ENCODE peak calls at places on chromosomes 13 and 19, in seven cellular contexts. G is activated naive CD8-positive, alpha-beta T cell treated with anti-CD3 and anti-CD28 coated beads, Interleukin-2, amount 50 U/mL, for 24 hours; M is HCT116; Y is aorta; W is left lung; R is activated CD8-positive, alpha-beta memory T cell treated with anti-CD3 and anti-CD28 coated beads, Interleukin-2, amount 10 ng/mL, durations not matched to agents 7 days and 5 days; F is activated T-cell treated with anti-CD3 and anti-CD28 coated beads, Interleukin-2, amount 50 U/mL, for 4 hours. O is an unnamed sample.

GRCh38 chr19:32627714-32628253 is 46.8 kb downstream of the PDCD5 start:
- ATAC-seq in Y (no peak), R (no peak), W (no peak), F (no peak), M (no peak), G (no peak), O (no peak)

GRCh38 chr19:53285087-53285486 is 17.6 kb upstream of the VN1R4 start:
- ATAC-seq in M (no peak), Y (no peak), W (no peak), R (no peak), G (no peak), F (no peak), O (no peak)

GRCh38 chr19:44725251-44725650 is 23.3 kb upstream of the BCL3 start:
- ATAC-seq in Y (peak), W (peak), G (no peak), F (no peak), M (peak), R (no peak), O (no peak)

GRCh38 chr19:15280915-15281683 is 48.9 kb upstream of the EPHX3 start:
- ATAC-seq in W (peak), R (no peak), M (no peak), G (no peak), Y (peak), F (no peak), O (peak)

GRCh38 chr19:14718522-14719113 is 28.8 kb downstream of the ZNF333 start:
- ATAC-seq in Y (no peak), W (no peak), M (no peak), R (no peak), F (no peak), G (no peak), O (no peak)

GRCh38 chr13:66623129-66623528 is 607.0 kb downstream of the PCDH9 start:
- ATAC-seq in Y (no peak), G (no peak), F (no peak), W (no peak), R (no peak), M (no peak), O (no peak)

GRCh38 chr13:31150315-31150985 is 11.3 kb downstream of the HSPH1 start:
- ATAC-seq in M (no peak), Y (no peak), F (no peak), G (no peak), W (peak), R (no peak), O (no peak)

GRCh38 chr19:35618857-35619256 is 6.3 kb downstream of the HAUS5 start:
- ATAC-seq in R (no peak), W (no peak), Y (no peak), G (no peak), M (peak), F (no peak), O (no peak)

GRCh38 chr13:43662976-43663375 is 123.8 kb downstream of the ENOX1 start:
- ATAC-seq in F (no peak), R (no peak), W (no peak), G (no peak), Y (no peak), M (no peak), O (no peak)

GRCh38 chr19:12969292-12969988 is at the start of gene DAND5:
- ATAC-seq in F (no peak), W (no peak), G (no peak), M (no peak), Y (no peak), R (no peak), O (no peak)

GRCh38 chr13:50006426-50007135 is 8.7 kb upstream of the KCNRG start:
- ATAC-seq in M (no peak), F (no peak), R (no peak), Y (no peak), W (no peak), G (no peak), O (no peak)

GRCh38 chr19:50794074-50794777 is 4.0 kb downstream of the ACP4 start:
- ATAC-seq in F (peak), R (peak), M (peak), Y (no peak), W (no peak), G (peak), O (no peak)

GRCh38 chr19:56736571-56736970 is 65.0 kb upstream of the ZNF835 start:
- ATAC-seq in M (no peak), W (no peak), F (no peak), R (no peak), G (no peak), Y (no peak), O (no peak)

GRCh38 chr19:33906578-33907335 is 110.1 kb downstream of the KCTD15 start:
- ATAC-seq in Y (peak), M (no peak), W (peak), R (no peak), G (no peak), F (no peak), O (peak)

GRCh38 chr13:44181938-44182337 is 191.7 kb upstream of the SERP2 start:
- ATAC-seq in Y (no peak), R (no peak), W (no peak), G (no peak), M (no peak), F (no peak), O (no peak)

GRCh38 chr19:46159893-46160775 is 12.1 kb downstream of the IGFL2 start:
- ATAC-seq in Y (no peak), G (no peak), W (peak), M (no peak), R (no peak), F (no peak), O (no peak)

GRCh38 chr13:93413972-93414717 is 187.5 kb downstream of the GPC6 start:
- ATAC-seq in M (no peak), G (no peak), F (no peak), W (no peak), R (no peak), Y (no peak), O (peak)

GRCh38 chr13:50452761-50453160 is 390.7 kb downstream of the DLEU7 start:
- ATAC-seq in R (no peak), F (no peak), Y (no peak), W (no peak), G (no peak), M (no peak), O (no peak)

GRCh38 chr13:34547929-34548328 is 394.1 kb upstream of the NBEA start:
- ATAC-seq in M (no peak), W (no peak), F (no peak), G (no peak), Y (no peak), R (no peak), O (no peak)

GRCh38 chr13:114212096-114212495 is 22.6 kb upstream of the CDC16 start:
- ATAC-seq in Y (no peak), M (no peak), F (no peak), R (no peak), W (no peak), G (no peak), O (no peak)

GRCh38 chr19:3250675-3251074 is 26.2 kb downstream of the CELF5 start:
- ATAC-seq in G (peak), Y (no peak), M (peak), F (peak), W (peak), R (peak), O (no peak)

GRCh38 chr13:94988654-94989053 is 276.3 kb upstream of the SOX21 start:
- ATAC-seq in R (no peak), W (peak), Y (no peak), F (no peak), G (no peak), M (peak), O (no peak)

GRCh38 chr19:41977916-41978315 is 16.1 kb downstream of the ATP1A3 start:
- ATAC-seq in F (no peak), Y (no peak), M (no peak), R (no peak), W (no peak), G (no peak), O (no peak)

GRCh38 chr19:3580156-3580955 is 4.9 kb upstream of the GIPC3 start:
- ATAC-seq in R (no peak), F (no peak), Y (no peak), G (no peak), W (peak), M (no peak), O (peak)

GRCh38 chr13:113096052-113096744 is 9.4 kb upstream of the F7 start:
- ATAC-seq in Y (no peak), W (no peak), F (no peak), M (no peak), R (no peak), G (no peak), O (peak)

GRCh38 chr13:36787181-36787580 is 31.8 kb upstream of the RFXAP start:
- ATAC-seq in F (no peak), M (no peak), R (no peak), G (no peak), W (no peak), Y (no peak), O (no peak)

GRCh38 chr19:3115916-3116602 is 19.8 kb upstream of the GNA15 start:
- ATAC-seq in W (no peak), F (no peak), M (peak), R (no peak), G (no peak), Y (no peak), O (peak)

GRCh38 chr19:39935262-39935661 is 828 bp upstream of the FCGBP start:
- ATAC-seq in R (no peak), F (no peak), Y (no peak), M (peak), W (no peak), G (no peak), O (no peak)

O was measured in gastroesophageal sphincter.